ENCODE peak calls at places on chromosomes 16 and 17, in eight cellular contexts. T is CD4-positive, alpha-beta memory T cell; D is cardiac fibroblast; C is body of pancreas; W is colonic mucosa; Q is HAP-1; O is pancreas; G is iPS DF 6.9. A is an unnamed sample.

GRCh38 chr16:58018803-58019202 is 6.8 kb upstream of the MMP15 start:
- DNase-seq in T (no peak), D (no peak), C (no peak), W (no peak), Q (no peak), O (no peak), G (no peak), A (no peak)

GRCh38 chr17:63701477-63702222 is 1.7 kb upstream of the LIMD2 start:
- DNase-seq in T (peak), D (no peak), C (peak), W (no peak), Q (no peak), O (no peak), G (no peak), A (no peak)

GRCh38 chr16:19912445-19913305 is 28.0 kb upstream of the GPRC5B start:
- DNase-seq in T (no peak), D (peak), C (no peak), W (no peak), Q (no peak), O (no peak), G (no peak), A (peak)

GRCh38 chr17:78132086-78132676 is 1.6 kb downstream of the TMC8 start:
- DNase-seq in T (peak), D (no peak), C (peak), W (peak), Q (no peak), O (peak), G (no peak), A (no peak)

GRCh38 chr16:71645450-71645849 is 19.5 kb downstream of the MARVELD3 start:
- DNase-seq in T (no peak), D (peak), C (peak), W (no peak), Q (peak), O (no peak), G (peak), A (peak)

GRCh38 chr16:87661561-87661960 is 59.3 kb downstream of the JPH3 start:
- DNase-seq in T (no peak), D (peak), C (peak), W (no peak), Q (peak), O (no peak), G (peak), A (peak)

GRCh38 chr16:11255737-11256656 is at the start of gene SOCS1:
- DNase-seq in T (peak), D (peak), C (peak), W (peak), Q (peak), O (peak), G (no peak), A (peak)

GRCh38 chr17:17860761-17861107 is 23.9 kb upstream of the SREBF1 start:
- DNase-seq in T (no peak), D (no peak), C (no peak), W (no peak), Q (no peak), O (no peak), G (no peak), A (no peak)

GRCh38 chr17:47967607-47968252 is 3.2 kb upstream of the CDK5RAP3 start:
- DNase-seq in T (no peak), D (peak), C (peak), W (no peak), Q (no peak), O (no peak), G (no peak), A (peak)

GRCh38 chr17:36089888-36090836 is at the start of gene CCL3:
- DNase-seq in T (no peak), D (no peak), C (peak), W (no peak), Q (no peak), O (no peak), G (no peak), A (no peak)

GRCh38 chr17:72359811-72360210 is 239.0 kb downstream of the SOX9 start:
- DNase-seq in T (no peak), D (no peak), C (no peak), W (no peak), Q (no peak), O (peak), G (no peak), A (no peak)

GRCh38 chr17:45954914-45955313 is 44.1 kb upstream of the STH start:
- DNase-seq in T (no peak), D (no peak), C (no peak), W (no peak), Q (no peak), O (no peak), G (no peak), A (no peak)

GRCh38 chr16:79439866-79440265 is 160.7 kb downstream of the MAF start:
- DNase-seq in T (no peak), D (no peak), C (no peak), W (no peak), Q (no peak), O (no peak), G (no peak), A (no peak)

GRCh38 chr16:65044861-65045260 is 77.0 kb downstream of the CDH11 start:
- DNase-seq in T (no peak), D (peak), C (no peak), W (no peak), Q (no peak), O (no peak), G (no peak), A (peak)

GRCh38 chr17:78421534-78422266 is 43.3 kb downstream of the PGS1 start:
- DNase-seq in T (peak), D (peak), C (peak), W (peak), Q (peak), O (peak), G (peak), A (peak)

GRCh38 chr16:47833771-47834170 is 322.0 kb downstream of the ABCC12 start:
- DNase-seq in T (no peak), D (no peak), C (no peak), W (no peak), Q (no peak), O (no peak), G (no peak), A (no peak)

GRCh38 chr17:62067165-62068145 is 2.4 kb upstream of the MED13 start:
- DNase-seq in T (no peak), D (no peak), C (no peak), W (no peak), Q (no peak), O (no peak), G (no peak), A (no peak)

GRCh38 chr16:50331570-50331969 is 37.2 kb downstream of the BRD7 start:
- DNase-seq in T (no peak), D (no peak), C (no peak), W (no peak), Q (no peak), O (no peak), G (no peak), A (no peak)

GRCh38 chr17:3826191-3826590 is 19.9 kb downstream of the NCBP3 start:
- DNase-seq in T (no peak), D (no peak), C (no peak), W (no peak), Q (no peak), O (no peak), G (no peak), A (no peak)

GRCh38 chr16:88424536-88425230 is 28.4 kb upstream of the ZFPM1 start:
- DNase-seq in T (no peak), D (no peak), C (no peak), W (no peak), Q (no peak), O (no peak), G (no peak), A (no peak)

GRCh38 chr16:86354641-86355040 is 155.7 kb upstream of the FOXF1 start:
- DNase-seq in T (no peak), D (peak), C (no peak), W (no peak), Q (no peak), O (no peak), G (no peak), A (peak)

GRCh38 chr16:67092227-67092626 is 17.5 kb upstream of the PHAF1 start:
- DNase-seq in T (no peak), D (peak), C (no peak), W (no peak), Q (no peak), O (no peak), G (no peak), A (peak)

GRCh38 chr17:80833952-80834895 is 157.4 kb upstream of the CHMP6 start:
- DNase-seq in T (no peak), D (peak), C (peak), W (no peak), Q (no peak), O (peak), G (no peak), A (peak)

GRCh38 chr16:11843206-11843605 is 8.1 kb downstream of the RSL1D1 start:
- DNase-seq in T (no peak), D (no peak), C (no peak), W (no peak), Q (no peak), O (no peak), G (no peak), A (no peak)

GRCh38 chr16:28298511-28298878 is 6.2 kb downstream of the SBK1 start:
- DNase-seq in T (no peak), D (no peak), C (no peak), W (no peak), Q (no peak), O (no peak), G (no peak), A (no peak)

GRCh38 chr17:6560496-6560895 is 4.1 kb upstream of the PITPNM3 start:
- DNase-seq in T (no peak), D (no peak), C (no peak), W (no peak), Q (no peak), O (no peak), G (no peak), A (no peak)

GRCh38 chr16:35841632-35842031 is 2382.2 kb downstream of the TP53TG3F start:
- DNase-seq in T (no peak), D (no peak), C (no peak), W (no peak), Q (no peak), O (no peak), G (no peak), A (no peak)

GRCh38 chr16:1464894-1465566 is 9.8 kb downstream of the CLCN7 start:
- DNase-seq in T (no peak), D (no peak), C (no peak), W (no peak), Q (no peak), O (peak), G (no peak), A (no peak)

GRCh38 chr16:9965079-9965478 is 217.1 kb downstream of the GRIN2A start:
- DNase-seq in T (no peak), D (no peak), C (no peak), W (no peak), Q (no peak), O (no peak), G (no peak), A (no peak)

GRCh38 chr17:42660692-42661345 is 1.7 kb downstream of the TUBG2 start:
- DNase-seq in T (no peak), D (peak), C (peak), W (peak), Q (peak), O (no peak), G (no peak), A (peak)
- H3K4me3 ChIP-seq in T (no peak), D (no peak), C (no peak), W (no peak), Q (no peak), O (no peak), G (no peak), A (no peak)

DNA sequence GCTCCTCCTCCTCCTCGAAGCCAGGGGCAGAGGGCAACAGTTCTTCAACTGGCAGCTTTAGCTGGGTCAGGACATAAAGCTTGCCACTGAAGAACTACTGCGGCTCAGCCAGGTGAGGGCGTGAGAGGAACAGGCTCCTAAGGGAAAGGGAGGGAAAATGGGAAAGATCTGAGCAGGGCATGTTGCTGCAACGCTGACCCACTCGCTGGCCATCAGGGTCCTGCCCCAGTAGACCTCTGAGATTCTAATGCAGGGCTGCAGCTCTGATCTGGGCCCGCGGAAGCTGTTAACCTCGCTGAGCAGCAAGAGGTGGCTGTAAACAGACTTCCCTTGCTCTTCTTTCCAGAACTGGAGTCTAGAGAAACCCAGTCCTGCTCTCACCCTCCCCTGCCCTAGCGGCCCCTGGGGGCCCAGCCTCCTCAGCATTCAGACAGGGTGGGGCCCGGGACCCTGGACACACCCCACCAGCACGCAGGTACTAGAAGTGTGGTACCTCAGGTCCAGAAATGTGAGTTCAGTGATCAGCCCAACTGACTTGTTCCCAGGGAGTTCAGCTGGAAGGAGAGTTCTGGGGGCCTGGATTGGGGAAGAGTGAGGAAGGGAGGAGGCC is 3.8 kb upstream of the TLCD2 start:
- DNase-seq in T (no peak), D (peak), C (peak), W (peak), Q (peak), O (no peak), G (no peak), A (peak)
- H3K4me3 ChIP-seq in T (no peak), D (peak), C (no peak), W (peak), Q (peak), O (peak), G (peak), A (peak)

DNA sequence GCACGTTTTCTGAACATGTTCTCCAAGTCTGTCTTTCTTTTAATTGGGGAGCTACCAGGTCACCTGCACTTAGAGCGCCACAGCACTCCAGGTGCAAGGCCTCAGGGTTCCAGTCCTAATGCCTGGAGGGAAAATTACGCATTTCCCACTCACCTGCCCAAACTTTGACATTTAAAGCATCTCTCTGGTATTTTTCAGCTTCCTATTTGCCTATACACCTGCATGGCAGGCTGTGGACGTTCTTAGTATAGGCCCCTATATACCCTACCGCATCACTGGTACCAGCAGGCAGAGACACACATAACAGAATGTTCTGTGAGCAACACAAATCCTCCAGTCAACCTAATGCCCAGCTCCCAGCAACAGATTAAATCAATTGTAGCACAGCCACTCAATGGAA is 213.3 kb downstream of the MRTFB start:
- DNase-seq in T (no peak), D (no peak), C (no peak), W (no peak), Q (no peak), O (no peak), G (no peak), A (no peak)
- H3K4me3 ChIP-seq in T (no peak), D (no peak), C (no peak), W (no peak), Q (no peak), O (no peak), G (no peak), A (no peak)

DNA sequence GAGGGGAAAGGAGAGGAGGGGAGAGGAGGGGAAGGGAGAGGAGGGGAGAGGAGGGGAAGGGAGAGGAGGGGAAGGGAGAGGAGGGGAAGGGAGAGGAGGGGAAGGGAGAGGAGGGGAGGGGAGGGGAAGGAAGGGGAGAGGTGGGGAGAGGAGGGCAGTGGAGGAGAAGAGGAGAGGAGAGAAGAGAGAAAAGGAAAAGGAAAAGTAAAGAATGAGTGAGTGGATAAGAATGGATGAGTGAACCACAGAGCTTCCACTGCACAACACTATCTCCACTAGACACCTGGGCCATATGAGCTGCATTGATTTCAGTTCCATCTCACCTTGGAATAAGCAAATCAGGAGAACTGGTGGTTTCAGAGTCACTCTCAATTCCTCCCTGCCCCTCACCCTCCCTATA is 204.1 kb upstream of the TOX3 start:
- DNase-seq in T (no peak), D (no peak), C (no peak), W (no peak), Q (no peak), O (no peak), G (no peak), A (no peak)
- H3K4me3 ChIP-seq in T (no peak), D (no peak), C (no peak), W (no peak), Q (no peak), O (no peak), G (no peak), A (no peak)

A was measured in fibroblast of villous mesenchyme.